ENCODE peak calls at places on chromosome 7, in nine cellular contexts. S is stomach, X is ovary, Z is upper lobe of left lung, D is HCT116, H is spleen, G is right lobe of liver, U is A549, W is Peyer's patch. R is an unnamed sample.

GRCh38 chr7:90276033-90276728 is 31.2 kb downstream of the CFAP69 start:
- DNase-seq in S (no peak), X (no peak), Z (no peak), D (no peak), H (no peak), G (no peak), U (no peak), W (no peak), R (no peak)

GRCh38 chr7:108189733-108190388 is 59.7 kb upstream of the LAMB4 start:
- DNase-seq in S (no peak), X (no peak), Z (no peak), D (no peak), H (no peak), G (no peak), U (no peak), W (no peak), R (no peak)

GRCh38 chr7:135859548-135859947 is 110.9 kb upstream of the FAM180A start:
- DNase-seq in S (no peak), X (no peak), Z (no peak), D (no peak), H (no peak), G (no peak), U (no peak), W (no peak), R (no peak)

GRCh38 chr7:103524042-103524907 is 78.3 kb upstream of the SLC26A5 start:
- DNase-seq in S (no peak), X (no peak), Z (no peak), D (peak), H (no peak), G (no peak), U (peak), W (no peak), R (no peak)

GRCh38 chr7:53302511-53303246 is 267.2 kb downstream of the POM121L12 start:
- DNase-seq in S (no peak), X (no peak), Z (no peak), D (no peak), H (no peak), G (no peak), U (no peak), W (no peak), R (no peak)

GRCh38 chr7:157016352-157017041 is 6.0 kb upstream of the MNX1 start:
- DNase-seq in S (no peak), X (no peak), Z (no peak), D (no peak), H (no peak), G (no peak), U (no peak), W (no peak), R (peak)

GRCh38 chr7:139523199-139523941 is at the start of gene CLEC2L:
- DNase-seq in S (no peak), X (no peak), Z (no peak), D (no peak), H (no peak), G (no peak), U (peak), W (no peak), R (no peak)

GRCh38 chr7:135392701-135393100 is 117.2 kb downstream of the CNOT4 start:
- DNase-seq in S (no peak), X (no peak), Z (no peak), D (no peak), H (no peak), G (no peak), U (no peak), W (no peak), R (no peak)

GRCh38 chr7:109479388-109479787 is 909.7 kb downstream of the DNAJB9 start:
- DNase-seq in S (no peak), X (no peak), Z (no peak), D (no peak), H (no peak), G (no peak), U (no peak), W (no peak), R (no peak)

GRCh38 chr7:20219446-20220292 is 2.5 kb upstream of the MACC1 start:
- DNase-seq in S (peak), X (no peak), Z (peak), D (no peak), H (peak), G (peak), U (no peak), W (peak), R (peak)
- TF ChIP-seq POLR2A in S (no peak), X (no peak), Z (no peak), D (no peak), H (no peak), G (no peak), U (no peak), W (no peak), R (no peak)

GRCh38 chr7:17913250-17913649 is 27.0 kb downstream of the SNX13 start:
- DNase-seq in S (no peak), X (no peak), Z (no peak), D (no peak), H (no peak), G (no peak), U (no peak), W (no peak), R (no peak)
- H3K27ac ChIP-seq in S (no peak), X (no peak), Z (no peak), D (no peak), H (no peak), G (no peak), U (no peak), W (no peak), R (no peak)

GRCh38 chr7:155820788-155821187 is 8.5 kb upstream of the SHH start:
- DNase-seq in S (no peak), X (no peak), Z (no peak), D (no peak), H (peak), G (no peak), U (no peak), W (no peak), R (no peak)

GRCh38 chr7:155825346-155825745 is 13.1 kb upstream of the SHH start:
- DNase-seq in S (no peak), X (no peak), Z (no peak), D (no peak), H (no peak), G (no peak), U (no peak), W (no peak), R (no peak)

GRCh38 chr7:155821851-155822250 is 9.6 kb upstream of the SHH start:
- DNase-seq in S (no peak), X (no peak), Z (no peak), D (no peak), H (peak), G (no peak), U (no peak), W (no peak), R (no peak)

GRCh38 chr7:155820246-155820645 is 8.0 kb upstream of the SHH start:
- DNase-seq in S (no peak), X (no peak), Z (no peak), D (no peak), H (peak), G (no peak), U (no peak), W (no peak), R (no peak)

DNA sequence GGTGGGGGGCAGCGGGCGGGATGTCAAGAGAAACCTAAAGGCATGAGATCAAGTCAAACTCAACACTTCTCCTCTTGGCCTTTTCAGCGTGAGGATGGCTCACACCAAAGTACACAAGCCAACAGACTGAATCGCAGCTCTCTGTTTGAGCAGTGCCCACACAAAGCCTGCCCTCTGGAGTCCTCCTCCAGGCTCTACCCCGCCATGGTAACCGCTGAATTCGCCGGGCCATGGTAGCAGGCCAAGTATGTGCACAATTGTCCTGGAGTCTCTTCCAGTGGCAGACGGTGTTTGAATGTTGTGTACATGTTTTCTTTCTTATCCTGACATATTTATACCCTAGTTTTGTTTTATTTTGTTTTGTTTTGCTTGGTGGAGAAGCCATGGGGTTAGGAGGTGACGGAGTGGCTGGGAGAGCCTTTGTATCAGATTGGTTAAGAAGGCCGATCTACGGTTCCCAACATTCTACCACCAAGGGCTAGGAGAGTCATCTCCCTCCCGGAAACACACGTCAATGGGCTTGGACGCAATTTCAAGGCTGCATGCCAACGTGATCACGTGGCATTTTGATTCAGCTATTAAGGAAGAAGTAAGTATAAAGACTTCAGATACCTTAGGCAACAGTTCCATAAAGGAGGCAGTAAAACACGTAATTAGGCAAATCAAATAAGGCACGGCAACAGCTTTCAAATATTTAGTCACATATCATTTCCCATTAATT is 12.1 kb upstream of the SHH start:
- DNase-seq in S (peak), X (no peak), Z (peak), D (no peak), H (peak), G (no peak), U (no peak), W (no peak), R (no peak)
- TF ChIP-seq POLR2A in S (no peak), X (no peak), Z (no peak), D (no peak), H (no peak), G (no peak), U (no peak), W (no peak), R (no peak)

DNA sequence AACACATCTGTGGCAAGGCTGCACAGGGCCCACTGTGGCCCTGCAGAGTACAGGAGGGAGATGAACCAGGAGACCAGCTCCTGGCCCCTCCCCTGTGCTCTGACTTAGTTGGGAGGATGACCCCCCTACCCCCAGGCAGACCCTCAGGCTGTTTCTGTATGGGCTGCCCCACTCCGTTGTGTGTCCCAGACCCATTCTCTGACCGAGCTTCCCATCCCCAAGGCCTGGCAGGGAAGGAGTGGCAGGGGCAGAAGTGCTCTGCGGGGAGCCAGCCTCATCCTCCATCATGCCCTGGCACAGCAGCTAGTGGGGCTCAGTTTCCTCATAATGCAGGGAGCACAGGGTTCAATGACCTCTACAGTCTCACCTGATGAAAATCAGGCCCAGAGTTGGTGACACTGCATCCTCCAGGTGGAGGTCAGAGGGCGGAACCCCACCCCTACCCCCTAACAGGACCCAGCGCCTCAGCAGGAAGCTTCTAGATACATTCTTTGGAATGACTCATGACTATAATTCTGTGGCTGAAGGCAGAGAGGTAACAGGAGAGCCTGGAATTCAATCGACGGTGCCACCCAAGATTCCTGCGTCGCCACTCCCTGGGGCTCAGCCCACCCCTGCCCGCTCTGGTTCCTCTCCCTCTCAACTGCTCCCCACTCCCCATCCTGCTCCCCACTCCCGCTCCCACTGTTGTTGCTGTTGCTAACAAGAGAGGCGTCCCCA is 18.2 kb downstream of the PODXL start:
- DNase-seq in S (no peak), X (no peak), Z (no peak), D (peak), H (peak), G (no peak), U (no peak), W (no peak), R (no peak)
- H3K27ac ChIP-seq in S (peak), X (no peak), Z (peak), D (peak), H (no peak), G (no peak), U (peak), W (no peak), R (peak)

DNA sequence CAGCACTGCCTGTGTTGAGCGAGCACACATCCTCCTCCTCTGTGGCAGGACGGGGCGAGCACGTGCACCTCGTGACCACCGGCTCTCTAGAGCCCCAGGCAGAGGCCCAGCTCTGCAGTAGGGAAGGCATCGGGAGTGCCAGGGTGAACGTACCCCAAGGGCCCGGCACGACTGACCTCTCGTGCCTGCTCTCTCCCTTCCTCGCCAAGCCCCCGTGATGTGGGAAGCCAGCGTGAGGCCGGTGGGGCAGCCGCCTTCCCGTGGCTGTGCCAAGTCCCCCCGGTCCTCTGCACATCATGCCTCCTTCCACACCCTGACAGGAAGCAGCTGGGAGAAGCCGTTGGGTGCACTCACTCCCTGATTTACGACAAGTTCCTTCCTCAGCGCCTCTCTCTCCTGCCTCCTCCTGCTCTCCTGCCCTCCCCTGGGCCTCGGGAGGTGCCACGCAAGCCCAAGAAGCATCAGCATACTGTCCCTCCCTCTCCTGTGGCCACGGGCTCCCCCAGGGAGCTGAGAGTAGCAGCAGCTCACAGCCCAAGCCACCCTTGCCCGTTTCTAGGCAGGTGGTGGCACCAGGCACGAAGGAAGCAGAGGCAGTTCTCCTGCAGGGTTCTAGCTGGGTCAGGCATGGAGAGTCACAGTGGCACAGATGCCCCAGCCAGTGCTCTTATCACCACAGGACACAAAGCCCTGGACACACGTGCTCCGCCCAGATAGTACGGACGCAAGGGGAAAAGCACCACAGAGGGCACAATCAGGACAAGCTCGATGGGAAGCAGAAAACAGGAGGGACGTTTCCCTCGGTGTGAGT is 47.0 kb downstream of the AMZ1 start:
- DNase-seq in S (peak), X (peak), Z (peak), D (no peak), H (peak), G (no peak), U (no peak), W (peak), R (no peak)
- TF ChIP-seq POLR2A in S (no peak), X (no peak), Z (no peak), D (no peak), H (no peak), G (no peak), U (no peak), W (no peak), R (no peak)

GRCh38 chr7:74307738-74308505 is 18.7 kb downstream of the CLIP2 start:
- DNase-seq in S (peak), X (no peak), Z (no peak), D (no peak), H (no peak), G (peak), U (no peak), W (no peak), R (peak)
- H3K27ac ChIP-seq in S (peak), X (no peak), Z (no peak), D (no peak), H (no peak), G (no peak), U (peak), W (no peak), R (peak)

R was measured in body of pancreas.